ENCODE peak calls at places on chromosome X, in five cellular contexts. E, J, I, A and M are unnamed samples.
A peak's percentile ranks its signal among the peaks of the same experiment; 100 is the strongest.

GRCh38 chrX:12975670-12975965 is 708 bp downstream of the TMSB4X start:
- DNase-seq in E (no peak), J (peak; percentile 54), I (peak; percentile 64), A (no peak), M (no peak)

GRCh38 chrX:47723689-47724088 is 64.7 kb upstream of the UXT start:
- DNase-seq in E (no peak), J (no peak), I (no peak), A (no peak), M (peak; percentile 26)

GRCh38 chrX:103151799-103152198 is 58.9 kb upstream of the NXF3 start:
- DNase-seq in E (no peak), J (no peak), I (no peak), A (no peak), M (no peak)

GRCh38 chrX:149490100-149490499 is 15.0 kb downstream of the IDS start:
- DNase-seq in E (peak; percentile 18), J (no peak), I (no peak), A (no peak), M (no peak)

GRCh38 chrX:40849906-40850672 is 114.7 kb upstream of the MED14 start:
- DNase-seq in E (no peak), J (no peak), I (no peak), A (no peak), M (no peak)

GRCh38 chrX:35046646-35047231 is 104.1 kb downstream of the FAM47B start:
- DNase-seq in E (no peak), J (no peak), I (no peak), A (no peak), M (no peak)

GRCh38 chrX:145848451-145848850 is 30.8 kb downstream of the SLITRK2 start:
- DNase-seq in E (no peak), J (no peak), I (no peak), A (no peak), M (no peak)

GRCh38 chrX:44016906-44017305 is 43.7 kb upstream of the NDP start:
- DNase-seq in E (no peak), J (no peak), I (no peak), A (no peak), M (no peak)

GRCh38 chrX:102957751-102958150 is 20.7 kb downstream of the RAB40AL start:
- DNase-seq in E (peak; percentile 23), J (no peak), I (no peak), A (no peak), M (no peak)

GRCh38 chrX:153974003-153974725 is 1.6 kb downstream of the TMEM187 start:
- DNase-seq in E (no peak), J (no peak), I (peak; percentile 42), A (no peak), M (no peak)
- H3K4me3 ChIP-seq in E (peak overlapping the region; percentile 64), J (no peak overlapping the region), I (peak overlapping the region; percentile 80), A (peak overlapping the region; percentile 90), M (no peak overlapping the region)

DNA sequence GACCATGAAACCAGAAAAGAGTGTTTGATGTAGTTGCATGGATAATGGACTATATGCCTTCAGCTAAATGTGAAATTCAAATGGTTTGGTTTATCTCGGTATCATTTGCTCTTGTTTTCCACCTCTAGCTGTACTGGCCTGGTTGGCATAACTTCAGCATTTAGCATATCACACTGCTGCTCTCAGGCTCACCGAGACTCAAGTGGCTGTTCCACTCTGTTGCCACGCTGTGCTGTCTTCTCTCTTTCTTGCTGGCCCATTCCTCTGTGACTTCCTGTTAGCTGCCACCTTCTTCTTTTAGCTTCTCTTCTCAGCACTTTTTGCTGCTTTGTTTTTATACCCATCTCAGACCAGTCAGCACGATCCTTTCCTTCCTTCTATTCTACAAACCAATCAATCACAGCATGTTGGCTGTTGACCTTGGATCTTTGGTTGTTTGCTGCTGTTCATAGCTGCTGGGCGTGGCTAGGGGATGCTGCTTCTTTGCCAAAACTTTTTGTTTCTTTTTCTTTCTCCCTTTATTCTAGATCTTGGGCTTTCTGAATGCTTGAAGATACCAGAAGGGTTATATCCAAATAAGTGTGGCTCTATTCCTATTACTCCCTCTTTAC is 24.0 kb downstream of the INTS6L start:
- DNase-seq in E (no peak), J (no peak), I (no peak), A (no peak), M (no peak)
- H3K4me1 ChIP-seq in E (no peaks in the 10 kb centered on the region), J (no peaks in the 10 kb centered on the region), I (no peaks in the 10 kb centered on the region), A (peaks cover 7% of the 10 kb centered on the region), M (no peaks in the 10 kb centered on the region)

DNA sequence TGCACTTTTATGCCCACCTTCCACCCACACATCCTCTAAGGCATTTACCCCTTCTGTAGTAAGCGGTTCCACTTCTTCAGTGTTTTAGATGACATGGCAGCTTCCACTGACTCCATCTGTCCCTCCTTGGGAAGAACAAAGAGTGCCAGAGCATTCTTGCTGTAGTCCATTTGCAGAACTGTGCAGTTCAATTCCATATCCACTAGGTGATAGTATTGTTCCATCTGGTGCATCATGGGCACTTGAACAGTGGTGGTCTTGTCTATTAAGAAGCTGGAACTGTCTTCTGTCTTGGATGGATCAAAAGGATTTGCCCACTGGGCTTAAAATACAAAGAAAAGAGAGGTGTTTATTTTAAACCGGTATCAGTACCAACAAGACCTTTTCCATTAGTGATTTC is 3.5 kb downstream of the SERPINA7 start:
- DNase-seq in E (no peak), J (peak; percentile 21), I (no peak), A (no peak), M (no peak)
- TF ChIP-seq CTCF in E (no peak), J (peak; percentile 42), I (no peak), A (no peak), M (no peak)

DNA sequence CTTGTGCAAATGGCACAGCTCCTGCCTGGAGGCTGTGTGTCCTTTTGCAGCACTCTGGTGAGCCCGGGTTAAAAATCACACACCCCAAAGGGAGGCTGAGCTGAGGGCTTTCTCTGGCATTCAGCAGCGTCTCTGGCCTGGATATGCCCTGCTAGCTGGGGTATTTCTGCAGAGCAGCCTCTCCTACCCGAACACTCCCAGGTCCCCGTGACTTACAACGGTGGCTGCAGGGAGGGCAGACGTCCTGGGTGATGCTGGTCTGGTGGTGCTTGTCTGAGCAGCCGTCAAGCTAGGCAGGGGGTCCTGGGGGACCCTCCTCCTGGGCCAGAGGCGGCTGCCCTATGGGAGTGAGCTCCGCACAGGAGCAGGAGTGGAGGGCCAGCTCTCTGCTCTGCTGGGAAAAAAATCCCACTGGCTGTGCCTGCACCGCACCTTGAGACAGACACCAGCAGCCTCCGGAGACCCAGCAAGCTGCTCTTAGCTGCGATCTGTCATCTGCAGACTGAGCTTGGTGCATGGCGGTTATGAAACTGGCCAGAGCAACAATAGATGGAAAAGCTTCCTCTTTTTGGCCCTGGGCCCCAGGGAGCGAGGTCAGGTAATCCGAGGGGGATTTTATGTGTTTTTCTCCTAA is 41.3 kb upstream of the ASMTL start:
- DNase-seq in E (no peak), J (no peak), I (no peak), A (no peak), M (no peak)
- H3K4me3 ChIP-seq in E (no peak overlapping the region), J (no peak overlapping the region), I (peak overlapping the region; percentile 42), A (no peak overlapping the region), M (no peak overlapping the region)

DNA sequence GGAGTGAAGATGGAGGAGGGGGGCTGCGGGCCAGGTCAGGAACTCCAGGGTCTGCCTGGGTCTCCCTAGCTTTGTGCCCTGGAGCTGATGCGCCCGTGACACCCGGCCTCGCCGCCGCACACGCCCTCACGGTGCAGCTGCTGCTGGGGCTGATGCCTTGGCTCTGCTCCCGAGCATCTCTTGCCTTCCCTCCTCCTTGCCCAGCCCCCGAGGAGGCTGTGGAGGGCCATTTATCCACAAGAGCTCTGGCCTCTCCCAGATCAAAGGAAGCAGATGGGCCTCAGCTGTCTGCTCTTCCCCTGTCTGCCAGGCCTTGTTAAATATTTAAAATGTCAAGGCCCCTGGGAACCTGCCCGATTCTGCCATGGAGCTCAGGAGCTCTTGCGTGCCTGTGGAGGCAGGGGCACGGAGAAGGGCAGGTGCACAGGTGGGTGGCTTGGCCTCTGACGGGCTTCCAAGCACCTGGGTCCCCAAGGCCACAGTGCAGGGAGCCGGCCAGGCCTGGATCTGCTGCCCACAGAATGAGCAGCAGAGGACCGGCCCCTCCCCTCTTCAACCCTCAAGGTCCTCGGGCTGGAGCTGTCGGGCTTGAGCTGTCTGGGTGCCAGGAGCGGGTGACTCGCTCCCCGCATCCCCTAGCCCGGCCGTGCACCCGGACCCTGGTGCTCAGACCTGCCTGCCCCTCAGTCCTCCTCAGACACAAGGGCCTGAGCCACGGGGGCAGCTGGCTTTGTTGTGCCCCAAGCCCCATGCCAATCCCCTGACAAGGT is 20.3 kb downstream of the ATP2B3 start:
- DNase-seq in E (no peak), J (no peak), I (no peak), A (no peak), M (no peak)
- H3K4me1 ChIP-seq in E (no peaks in the 10 kb centered on the region), J (no peaks in the 10 kb centered on the region), I (no peaks in the 10 kb centered on the region), A (no peaks in the 10 kb centered on the region), M (no peaks in the 10 kb centered on the region)

DNA sequence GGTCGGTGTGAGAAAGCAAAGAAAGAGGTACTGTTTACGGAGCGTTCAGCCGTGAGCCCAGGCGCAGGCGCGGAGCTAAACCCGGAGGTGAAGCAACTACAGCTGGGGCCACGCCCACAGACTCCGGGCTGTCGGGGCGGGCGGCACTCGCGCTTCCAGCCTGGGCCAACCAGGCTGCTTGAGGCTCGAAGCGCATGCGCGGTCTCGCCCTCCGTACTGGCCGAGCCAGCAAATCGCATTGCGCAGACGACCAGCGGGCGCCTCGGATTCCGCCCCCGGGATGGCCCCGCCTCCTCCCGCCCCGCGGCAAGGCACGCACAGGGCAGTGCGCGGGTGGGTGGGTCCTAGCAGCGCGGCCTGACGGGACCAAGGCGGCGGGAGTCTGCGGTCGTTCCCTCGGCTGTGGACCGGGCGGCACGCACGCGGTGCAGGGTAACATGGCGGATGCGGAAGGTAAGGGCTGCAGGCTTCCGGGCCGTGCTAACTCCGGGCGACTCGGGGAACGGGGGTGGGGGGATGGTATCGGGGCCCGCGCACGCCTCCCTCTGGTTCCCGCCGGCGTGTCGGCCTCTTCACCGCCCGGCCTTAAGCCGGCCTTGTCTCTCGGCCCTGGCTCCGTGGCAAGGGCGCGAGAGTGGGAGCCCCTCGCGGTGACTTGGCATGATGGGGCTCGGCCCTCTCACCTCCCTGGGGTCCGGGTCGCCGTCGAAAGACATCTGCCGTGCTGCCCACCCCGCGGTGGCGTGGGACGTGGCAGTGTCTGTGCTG is at the start of gene DKC1:
- DNase-seq in E (peak; percentile 94), J (peak; percentile 96), I (peak; percentile 98), A (peak; percentile 96), M (peak; percentile 95)
- TF ChIP-seq CTCF in E (no peak), J (no peak), I (no peak), A (no peak), M (no peak)